ENCODE peak calls at places on chromosomes 2 and 18, in nine cellular contexts. B is GM04503; Q is stimulated activated CD4-positive, alpha-beta T cell treated with anti-CD3 and anti-CD28 coated beads, TNF-alpha, amount 100 ng/mL, for 4 hours; P is effector memory CD8-positive, alpha-beta T cell; S is substantia nigra; E is stimulated activated CD8-positive, alpha-beta memory T cell treated with anti-CD3 and anti-CD28 coated beads, Interleukin-7, amount 100 ng/mL, for 48 hours; T is HCT116; D is GM12892; O is psoas muscle. W is an unnamed sample.

GRCh38 chr2:161059388-161059787 is 100.8 kb upstream of the TANK start:
- DNase-seq in B (no peak), Q (no peak), P (no peak), S (no peak), E (no peak), T (no peak), D (no peak), O (peak), W (no peak)

GRCh38 chr2:84906108-84906899 is 848 bp downstream of the TMSB10 start:
- DNase-seq in B (no peak), Q (peak), P (peak), S (peak), E (no peak), T (no peak), D (no peak), O (peak), W (no peak)

GRCh38 chr2:176445831-176446433 is 176.7 kb downstream of the MTX2 start:
- DNase-seq in B (no peak), Q (no peak), P (no peak), S (no peak), E (no peak), T (no peak), D (no peak), O (no peak), W (peak)

GRCh38 chr2:240589850-240590525 is 3.5 kb downstream of the CAPN10 start:
- DNase-seq in B (no peak), Q (no peak), P (no peak), S (no peak), E (no peak), T (no peak), D (no peak), O (peak), W (no peak)

GRCh38 chr2:241563571-241563980 is 5.0 kb downstream of the BOK start:
- DNase-seq in B (no peak), Q (no peak), P (no peak), S (no peak), E (no peak), T (no peak), D (no peak), O (no peak), W (no peak)

GRCh38 chr2:27489118-27489497 is 435 bp downstream of the IFT172 start:
- DNase-seq in B (no peak), Q (no peak), P (no peak), S (no peak), E (no peak), T (peak), D (no peak), O (no peak), W (no peak)

GRCh38 chr2:233387667-233388528 is 33.6 kb downstream of the DGKD start:
- DNase-seq in B (peak), Q (no peak), P (no peak), S (peak), E (no peak), T (no peak), D (no peak), O (peak), W (no peak)

GRCh38 chr2:60486067-60486466 is 67.4 kb downstream of the BCL11A start:
- DNase-seq in B (no peak), Q (no peak), P (no peak), S (no peak), E (no peak), T (no peak), D (no peak), O (no peak), W (no peak)

GRCh38 chr2:193837368-193837767 is 1642.6 kb upstream of the TMEFF2 start:
- DNase-seq in B (peak), Q (no peak), P (no peak), S (no peak), E (no peak), T (no peak), D (no peak), O (no peak), W (no peak)

GRCh38 chr2:74179063-74179865 is 585 bp upstream of the MOB1A start:
- DNase-seq in B (no peak), Q (no peak), P (no peak), S (no peak), E (no peak), T (no peak), D (no peak), O (no peak), W (no peak)

GRCh38 chr18:11074879-11075278 is 74.5 kb downstream of the PIEZO2 start:
- DNase-seq in B (no peak), Q (no peak), P (no peak), S (no peak), E (no peak), T (no peak), D (no peak), O (no peak), W (no peak)

GRCh38 chr2:227597993-227598392 is 700 bp upstream of the SCYGR2 start:
- DNase-seq in B (no peak), Q (no peak), P (no peak), S (no peak), E (no peak), T (peak), D (no peak), O (no peak), W (no peak)

GRCh38 chr2:27559228-27559627 is 23.6 kb upstream of the ZNF512 start:
- DNase-seq in B (no peak), Q (no peak), P (no peak), S (no peak), E (no peak), T (no peak), D (no peak), O (no peak), W (no peak)

GRCh38 chr2:44494006-44494405 is 132.3 kb downstream of the CAMKMT start:
- DNase-seq in B (no peak), Q (no peak), P (no peak), S (no peak), E (no peak), T (no peak), D (no peak), O (no peak), W (no peak)

W was measured in COLO829.